ENCODE peak calls at places on chromosomes 6 and 20, in seven cellular contexts. One of them, this sample, is unnamed.

GRCh38 chr6:30075094-30075986 is at the start of gene RNF39:
- DNase-seq in CD8-positive, alpha-beta memory T cell: no peak
- DNase-seq in activated CD4-positive, CD25-positive, alpha-beta regulatory T cell: no peak
- DNase-seq in glutamatergic neuron: peak
- DNase-seq in mesenchymal stem cell: no peak
- DNase-seq in activated naive CD4-positive, alpha-beta T cell treated with Interleukin-2 at 50 U/mL for 16 hours: peak
- DNase-seq in endodermal cell: peak
- DNase-seq in this sample: peak

GRCh38 chr20:60224914-60225313 is 266.7 kb downstream of the CDH26 start:
- DNase-seq in CD8-positive, alpha-beta memory T cell: no peak
- DNase-seq in activated CD4-positive, CD25-positive, alpha-beta regulatory T cell: no peak
- DNase-seq in glutamatergic neuron: peak
- DNase-seq in mesenchymal stem cell: no peak
- DNase-seq in activated naive CD4-positive, alpha-beta T cell treated with Interleukin-2 at 50 U/mL for 16 hours: no peak
- DNase-seq in endodermal cell: peak
- DNase-seq in this sample: no peak

GRCh38 chr6:88599561-88599960 is 363.9 kb downstream of the RNGTT start:
- DNase-seq in CD8-positive, alpha-beta memory T cell: no peak
- DNase-seq in activated CD4-positive, CD25-positive, alpha-beta regulatory T cell: no peak
- DNase-seq in glutamatergic neuron: no peak
- DNase-seq in mesenchymal stem cell: no peak
- DNase-seq in activated naive CD4-positive, alpha-beta T cell treated with Interleukin-2 at 50 U/mL for 16 hours: no peak
- DNase-seq in endodermal cell: peak
- DNase-seq in this sample: no peak

GRCh38 chr6:41359617-41360313 is 24.4 kb downstream of the NCR2 start:
- DNase-seq in CD8-positive, alpha-beta memory T cell: no peak
- DNase-seq in activated CD4-positive, CD25-positive, alpha-beta regulatory T cell: no peak
- DNase-seq in glutamatergic neuron: no peak
- DNase-seq in mesenchymal stem cell: no peak
- DNase-seq in activated naive CD4-positive, alpha-beta T cell treated with Interleukin-2 at 50 U/mL for 16 hours: no peak
- DNase-seq in endodermal cell: no peak
- DNase-seq in this sample: no peak

GRCh38 chr20:47318596-47319516 is 37.6 kb downstream of the ZMYND8 start:
- DNase-seq in CD8-positive, alpha-beta memory T cell: no peak
- DNase-seq in activated CD4-positive, CD25-positive, alpha-beta regulatory T cell: no peak
- DNase-seq in glutamatergic neuron: peak
- DNase-seq in mesenchymal stem cell: peak
- DNase-seq in activated naive CD4-positive, alpha-beta T cell treated with Interleukin-2 at 50 U/mL for 16 hours: no peak
- DNase-seq in endodermal cell: peak
- DNase-seq in this sample: peak

GRCh38 chr6:146265051-146265450 is 236.2 kb downstream of the GRM1 start:
- DNase-seq in CD8-positive, alpha-beta memory T cell: no peak
- DNase-seq in activated CD4-positive, CD25-positive, alpha-beta regulatory T cell: no peak
- DNase-seq in glutamatergic neuron: no peak
- DNase-seq in mesenchymal stem cell: no peak
- DNase-seq in activated naive CD4-positive, alpha-beta T cell treated with Interleukin-2 at 50 U/mL for 16 hours: no peak
- DNase-seq in endodermal cell: no peak
- DNase-seq in this sample: no peak

GRCh38 chr20:62766716-62767115 is 29.6 kb upstream of the MRGBP start:
- DNase-seq in CD8-positive, alpha-beta memory T cell: no peak
- DNase-seq in activated CD4-positive, CD25-positive, alpha-beta regulatory T cell: no peak
- DNase-seq in glutamatergic neuron: peak
- DNase-seq in mesenchymal stem cell: no peak
- DNase-seq in activated naive CD4-positive, alpha-beta T cell treated with Interleukin-2 at 50 U/mL for 16 hours: no peak
- DNase-seq in endodermal cell: no peak
- DNase-seq in this sample: peak

GRCh38 chr20:22490287-22491187 is 93.8 kb downstream of the FOXA2 start:
- DNase-seq in CD8-positive, alpha-beta memory T cell: no peak
- DNase-seq in activated CD4-positive, CD25-positive, alpha-beta regulatory T cell: no peak
- DNase-seq in glutamatergic neuron: peak
- DNase-seq in mesenchymal stem cell: no peak
- DNase-seq in activated naive CD4-positive, alpha-beta T cell treated with Interleukin-2 at 50 U/mL for 16 hours: no peak
- DNase-seq in endodermal cell: peak
- DNase-seq in this sample: no peak

GRCh38 chr6:12749531-12750379 is 33.2 kb downstream of the PHACTR1 start:
- DNase-seq in CD8-positive, alpha-beta memory T cell: no peak
- DNase-seq in activated CD4-positive, CD25-positive, alpha-beta regulatory T cell: no peak
- DNase-seq in glutamatergic neuron: peak
- DNase-seq in mesenchymal stem cell: no peak
- DNase-seq in activated naive CD4-positive, alpha-beta T cell treated with Interleukin-2 at 50 U/mL for 16 hours: no peak
- DNase-seq in endodermal cell: peak
- DNase-seq in this sample: no peak

GRCh38 chr20:38427655-38428023 is 7.5 kb downstream of the SNHG17 start:
- DNase-seq in CD8-positive, alpha-beta memory T cell: no peak
- DNase-seq in activated CD4-positive, CD25-positive, alpha-beta regulatory T cell: no peak
- DNase-seq in glutamatergic neuron: no peak
- DNase-seq in mesenchymal stem cell: no peak
- DNase-seq in activated naive CD4-positive, alpha-beta T cell treated with Interleukin-2 at 50 U/mL for 16 hours: no peak
- DNase-seq in endodermal cell: no peak
- DNase-seq in this sample: no peak

GRCh38 chr6:166167801-166168615 is at the start of gene TBXT:
- DNase-seq in CD8-positive, alpha-beta memory T cell: no peak
- DNase-seq in activated CD4-positive, CD25-positive, alpha-beta regulatory T cell: no peak
- DNase-seq in glutamatergic neuron: peak
- DNase-seq in mesenchymal stem cell: no peak
- DNase-seq in activated naive CD4-positive, alpha-beta T cell treated with Interleukin-2 at 50 U/mL for 16 hours: no peak
- DNase-seq in endodermal cell: peak
- DNase-seq in this sample: no peak

GRCh38 chr6:16358531-16359138 is 120.2 kb downstream of the GMPR start:
- DNase-seq in CD8-positive, alpha-beta memory T cell: no peak
- DNase-seq in activated CD4-positive, CD25-positive, alpha-beta regulatory T cell: no peak
- DNase-seq in glutamatergic neuron: no peak
- DNase-seq in mesenchymal stem cell: no peak
- DNase-seq in activated naive CD4-positive, alpha-beta T cell treated with Interleukin-2 at 50 U/mL for 16 hours: no peak
- DNase-seq in endodermal cell: peak
- DNase-seq in this sample: no peak

GRCh38 chr20:61536671-61537070 is 284.6 kb downstream of the CDH4 start:
- DNase-seq in CD8-positive, alpha-beta memory T cell: no peak
- DNase-seq in activated CD4-positive, CD25-positive, alpha-beta regulatory T cell: no peak
- DNase-seq in glutamatergic neuron: no peak
- DNase-seq in mesenchymal stem cell: no peak
- DNase-seq in activated naive CD4-positive, alpha-beta T cell treated with Interleukin-2 at 50 U/mL for 16 hours: no peak
- DNase-seq in endodermal cell: no peak
- DNase-seq in this sample: no peak

GRCh38 chr20:44650777-44651493 is 564 bp downstream of the ADA start:
- DNase-seq in CD8-positive, alpha-beta memory T cell: peak
- DNase-seq in activated CD4-positive, CD25-positive, alpha-beta regulatory T cell: no peak
- DNase-seq in glutamatergic neuron: no peak
- DNase-seq in mesenchymal stem cell: peak
- DNase-seq in activated naive CD4-positive, alpha-beta T cell treated with Interleukin-2 at 50 U/mL for 16 hours: peak
- DNase-seq in endodermal cell: no peak
- DNase-seq in this sample: no peak

GRCh38 chr20:35311409-35311808 is 19.2 kb upstream of the FAM83C start:
- DNase-seq in CD8-positive, alpha-beta memory T cell: no peak
- DNase-seq in activated CD4-positive, CD25-positive, alpha-beta regulatory T cell: no peak
- DNase-seq in glutamatergic neuron: no peak
- DNase-seq in mesenchymal stem cell: no peak
- DNase-seq in activated naive CD4-positive, alpha-beta T cell treated with Interleukin-2 at 50 U/mL for 16 hours: peak
- DNase-seq in endodermal cell: no peak
- DNase-seq in this sample: no peak

GRCh38 chr20:9532069-9532809 is 17.8 kb downstream of the LAMP5 start:
- DNase-seq in CD8-positive, alpha-beta memory T cell: no peak
- DNase-seq in activated CD4-positive, CD25-positive, alpha-beta regulatory T cell: no peak
- DNase-seq in glutamatergic neuron: no peak
- DNase-seq in mesenchymal stem cell: no peak
- DNase-seq in activated naive CD4-positive, alpha-beta T cell treated with Interleukin-2 at 50 U/mL for 16 hours: no peak
- DNase-seq in endodermal cell: no peak
- DNase-seq in this sample: no peak

GRCh38 chr20:55456316-55456940 is 548.9 kb downstream of the CBLN4 start:
- DNase-seq in CD8-positive, alpha-beta memory T cell: no peak
- DNase-seq in activated CD4-positive, CD25-positive, alpha-beta regulatory T cell: no peak
- DNase-seq in glutamatergic neuron: no peak
- DNase-seq in mesenchymal stem cell: no peak
- DNase-seq in activated naive CD4-positive, alpha-beta T cell treated with Interleukin-2 at 50 U/mL for 16 hours: no peak
- DNase-seq in endodermal cell: no peak
- DNase-seq in this sample: no peak

GRCh38 chr6:56297022-56297995 is 49.9 kb upstream of the COL21A1 start:
- DNase-seq in CD8-positive, alpha-beta memory T cell: no peak
- DNase-seq in activated CD4-positive, CD25-positive, alpha-beta regulatory T cell: no peak
- DNase-seq in glutamatergic neuron: no peak
- DNase-seq in mesenchymal stem cell: no peak
- DNase-seq in activated naive CD4-positive, alpha-beta T cell treated with Interleukin-2 at 50 U/mL for 16 hours: no peak
- DNase-seq in endodermal cell: no peak
- DNase-seq in this sample: no peak

GRCh38 chr6:157021267-157022021 is 244.3 kb downstream of the ARID1B start:
- DNase-seq in CD8-positive, alpha-beta memory T cell: peak
- DNase-seq in activated CD4-positive, CD25-positive, alpha-beta regulatory T cell: peak
- DNase-seq in glutamatergic neuron: peak
- DNase-seq in mesenchymal stem cell: peak
- DNase-seq in activated naive CD4-positive, alpha-beta T cell treated with Interleukin-2 at 50 U/mL for 16 hours: peak
- DNase-seq in endodermal cell: peak
- DNase-seq in this sample: peak

GRCh38 chr6:42017021-42017643 is 33.2 kb upstream of the TAF8 start:
- DNase-seq in CD8-positive, alpha-beta memory T cell: no peak
- DNase-seq in activated CD4-positive, CD25-positive, alpha-beta regulatory T cell: no peak
- DNase-seq in glutamatergic neuron: no peak
- DNase-seq in mesenchymal stem cell: peak
- DNase-seq in activated naive CD4-positive, alpha-beta T cell treated with Interleukin-2 at 50 U/mL for 16 hours: peak
- DNase-seq in endodermal cell: no peak
- DNase-seq in this sample: no peak

GRCh38 chr6:42125663-42126062 is 16.8 kb downstream of the C6orf132 start:
- DNase-seq in CD8-positive, alpha-beta memory T cell: no peak
- DNase-seq in activated CD4-positive, CD25-positive, alpha-beta regulatory T cell: no peak
- DNase-seq in glutamatergic neuron: no peak
- DNase-seq in mesenchymal stem cell: no peak
- DNase-seq in activated naive CD4-positive, alpha-beta T cell treated with Interleukin-2 at 50 U/mL for 16 hours: no peak
- DNase-seq in endodermal cell: no peak
- DNase-seq in this sample: no peak

GRCh38 chr6:135423649-135424128 is 73.9 kb downstream of the AHI1 start:
- DNase-seq in CD8-positive, alpha-beta memory T cell: no peak
- DNase-seq in activated CD4-positive, CD25-positive, alpha-beta regulatory T cell: no peak
- DNase-seq in glutamatergic neuron: no peak
- DNase-seq in mesenchymal stem cell: peak
- DNase-seq in activated naive CD4-positive, alpha-beta T cell treated with Interleukin-2 at 50 U/mL for 16 hours: no peak
- DNase-seq in endodermal cell: no peak
- DNase-seq in this sample: no peak

GRCh38 chr6:43171284-43172126 is 436 bp downstream of the SRF start:
- DNase-seq in CD8-positive, alpha-beta memory T cell: peak
- DNase-seq in activated CD4-positive, CD25-positive, alpha-beta regulatory T cell: no peak
- DNase-seq in glutamatergic neuron: peak
- DNase-seq in mesenchymal stem cell: no peak
- DNase-seq in activated naive CD4-positive, alpha-beta T cell treated with Interleukin-2 at 50 U/mL for 16 hours: peak
- DNase-seq in endodermal cell: no peak
- DNase-seq in this sample: peak

This sample was measured in Right ventricle myocardium inferior.